ENCODE peak calls at places on chromosomes 6 and 20, in ten cellular contexts. Y is H1, P is psoas muscle, X is transverse colon, J is pancreas, Q is OCI-LY7, W is HepG2, N is ovary, F is heart right ventricle, M is neural progenitor cell. V is an unnamed sample. For H3K36me3, the result is how much of the 10 kb centered on the place peaks cover.

GRCh38 chr20:11921326-11921725 is 3.6 kb downstream of the BTBD3 start:
- DNase-seq in Y (no peak), P (no peak), X (no peak), J (no peak), Q (no peak), W (no peak), N (no peak), F (no peak), M (no peak), V (no peak)

GRCh38 chr6:52588087-52588709 is 11.3 kb upstream of the TRAM2 start:
- DNase-seq in Y (no peak), P (no peak), X (no peak), J (no peak), Q (no peak), W (no peak), N (no peak), F (no peak), M (no peak), V (no peak)

GRCh38 chr20:4070323-4071176 is 55.2 kb upstream of the RNF24 start:
- DNase-seq in Y (no peak), P (no peak), X (no peak), J (no peak), Q (no peak), W (no peak), N (no peak), F (no peak), M (no peak), V (no peak)

GRCh38 chr6:138485005-138485545 is 14.2 kb downstream of the NHSL1 start:
- DNase-seq in Y (no peak), P (no peak), X (no peak), J (no peak), Q (no peak), W (no peak), N (no peak), F (no peak), M (peak), V (no peak)

GRCh38 chr20:3760980-3761379 is 6.6 kb downstream of the ADISSP start:
- DNase-seq in Y (no peak), P (no peak), X (no peak), J (no peak), Q (peak), W (no peak), N (no peak), F (no peak), M (peak), V (no peak)

GRCh38 chr20:47876348-47877056 is 91.2 kb upstream of the SULF2 start:
- DNase-seq in Y (no peak), P (no peak), X (no peak), J (no peak), Q (no peak), W (no peak), N (no peak), F (no peak), M (no peak), V (no peak)

GRCh38 chr6:75280131-75280855 is 4.3 kb downstream of the TMEM30A start:
- DNase-seq in Y (no peak), P (no peak), X (no peak), J (no peak), Q (no peak), W (no peak), N (no peak), F (no peak), M (no peak), V (no peak)

GRCh38 chr6:110542311-110543024 is 66.1 kb upstream of the SLC22A16 start:
- DNase-seq in Y (no peak), P (no peak), X (no peak), J (no peak), Q (no peak), W (no peak), N (no peak), F (peak), M (no peak), V (no peak)

GRCh38 chr6:105748737-105749161 is 337.4 kb upstream of the PRDM1 start:
- DNase-seq in Y (no peak), P (no peak), X (no peak), J (no peak), Q (no peak), W (no peak), N (no peak), F (no peak), M (no peak), V (no peak)

GRCh38 chr20:4581838-4582237 is 139.9 kb upstream of the PRND start:
- DNase-seq in Y (no peak), P (no peak), X (no peak), J (no peak), Q (no peak), W (no peak), N (no peak), F (no peak), M (no peak), V (no peak)

GRCh38 chr6:156283091-156283490 is 494.1 kb upstream of the ARID1B start:
- DNase-seq in Y (no peak), P (no peak), X (no peak), J (no peak), Q (peak), W (no peak), N (no peak), F (no peak), M (no peak), V (no peak)

GRCh38 chr6:159761135-159761872 is 541 bp upstream of the ACAT2 start:
- DNase-seq in Y (no peak), P (peak), X (peak), J (no peak), Q (peak), W (peak), N (peak), F (peak), M (peak), V (peak)

GRCh38 chr20:56368351-56369134 is 9.8 kb downstream of the FAM210B start:
- DNase-seq in Y (no peak), P (no peak), X (no peak), J (no peak), Q (no peak), W (no peak), N (no peak), F (no peak), M (no peak), V (no peak)

GRCh38 chr6:72524011-72524645 is 97.7 kb upstream of the KCNQ5 start:
- DNase-seq in Y (no peak), P (no peak), X (no peak), J (no peak), Q (no peak), W (no peak), N (no peak), F (no peak), M (no peak), V (no peak)

GRCh38 chr6:33980176-33980805 is 165.6 kb downstream of the GRM4 start:
- DNase-seq in Y (no peak), P (no peak), X (no peak), J (no peak), Q (no peak), W (no peak), N (no peak), F (no peak), M (no peak), V (no peak)

GRCh38 chr6:113308266-113308665 is 548.9 kb upstream of the MARCKS start:
- DNase-seq in Y (no peak), P (no peak), X (no peak), J (no peak), Q (no peak), W (no peak), N (no peak), F (no peak), M (no peak), V (no peak)
- TF ChIP-seq CTCF in Y (no peak), P (no peak), X (no peak), J (no peak), Q (no peak), W (no peak), N (no peak), F (no peak), M (no peak), V (no peak)

GRCh38 chr6:1604347-1604990 is 5.2 kb upstream of the FOXC1 start:
- DNase-seq in Y (no peak), P (peak), X (peak), J (peak), Q (peak), W (peak), N (peak), F (peak), M (peak), V (peak)

GRCh38 chr6:1604991-1605821 is 4.5 kb upstream of the FOXC1 start:
- DNase-seq in Y (no peak), P (peak), X (no peak), J (no peak), Q (no peak), W (no peak), N (no peak), F (peak), M (peak), V (no peak)

GRCh38 chr6:1601616-1602355 is 7.9 kb upstream of the FOXC1 start:
- DNase-seq in Y (no peak), P (peak), X (no peak), J (no peak), Q (no peak), W (no peak), N (no peak), F (no peak), M (no peak), V (no peak)

GRCh38 chr6:1602356-1602713 is 7.4 kb upstream of the FOXC1 start:
- DNase-seq in Y (no peak), P (peak), X (no peak), J (no peak), Q (no peak), W (no peak), N (no peak), F (no peak), M (no peak), V (no peak)

DNA sequence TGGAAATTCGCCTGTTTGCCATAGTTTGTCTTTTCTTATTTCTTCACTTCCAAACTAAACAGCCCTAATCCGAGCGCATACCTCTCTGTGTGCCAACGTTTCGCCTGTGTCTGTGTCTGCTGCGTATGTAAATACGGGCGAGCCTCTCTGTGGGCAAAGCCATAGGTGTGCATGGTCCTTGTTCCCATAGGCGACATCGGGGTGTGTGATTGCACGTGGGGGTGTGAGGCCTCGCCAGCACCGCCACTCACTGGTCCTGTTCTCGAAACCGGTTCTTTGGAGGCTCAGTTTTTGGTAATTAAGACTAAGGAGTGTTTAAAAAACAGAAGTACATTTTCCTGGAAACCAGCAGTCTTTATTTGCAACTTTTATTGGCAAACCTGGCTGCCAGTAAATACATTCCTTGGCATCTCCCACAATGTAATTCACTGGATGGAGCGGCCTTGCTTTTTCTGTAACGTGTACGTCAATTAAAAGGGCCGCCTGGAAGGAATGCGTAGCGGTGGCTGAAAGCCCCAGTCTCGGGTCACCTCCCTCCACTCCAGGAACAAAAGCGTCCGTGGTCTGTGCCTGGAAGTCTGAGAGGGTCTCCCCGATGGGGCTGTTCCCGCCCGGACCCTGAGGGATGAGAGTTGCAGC is 5.9 kb upstream of the FOXC1 start:
- DNase-seq in Y (no peak), P (no peak), X (no peak), J (no peak), Q (no peak), W (peak), N (no peak), F (no peak), M (peak), V (no peak)
- H3K4me3 ChIP-seq in Y (peak), P (peak), X (peak), J (peak), Q (no peak), W (peak), N (no peak), F (peak), M (peak), V (no peak)

GRCh38 chr6:56463443-56463842 is 179.2 kb downstream of the DST start:
- DNase-seq in Y (no peak), P (no peak), X (no peak), J (no peak), Q (no peak), W (no peak), N (no peak), F (no peak), M (no peak), V (no peak)
- H3K36me3 ChIP-seq in Y (under half), P (half or more), X (under half), J (under half), Q (under half), W (half or more), N (under half), F (half or more), M (under half), V (under half)

GRCh38 chr6:50145125-50145524 is 95.4 kb upstream of the DEFB112 start:
- DNase-seq in Y (no peak), P (no peak), X (no peak), J (no peak), Q (peak), W (peak), N (no peak), F (no peak), M (peak), V (no peak)
- TF ChIP-seq CTCF in Y (no peak), P (no peak), X (no peak), J (no peak), Q (peak), W (peak), N (no peak), F (no peak), M (peak), V (peak)

DNA sequence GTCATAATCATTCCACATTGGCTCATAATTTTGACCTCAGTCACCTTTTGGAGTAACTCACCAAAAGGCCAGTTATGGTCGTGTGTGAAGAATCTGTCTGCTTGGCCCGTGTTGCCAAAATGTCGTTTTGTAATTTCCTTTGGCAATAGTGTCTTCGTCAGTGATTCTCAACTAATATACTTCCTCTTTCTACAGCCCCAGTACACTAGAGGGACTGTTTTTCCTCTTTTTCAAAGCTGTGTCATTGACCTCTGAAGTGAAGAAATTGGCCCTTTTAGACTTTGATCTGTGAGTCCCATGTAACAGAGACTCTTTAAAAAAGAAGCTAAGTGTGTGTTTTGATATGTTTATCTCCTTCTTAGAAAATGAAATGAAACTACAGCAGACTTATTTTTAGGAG is 5.2 kb downstream of the FOXO3 start:
- DNase-seq in Y (no peak), P (no peak), X (peak), J (no peak), Q (peak), W (peak), N (peak), F (no peak), M (no peak), V (peak)
- H3K4me3 ChIP-seq in Y (no peak), P (peak), X (no peak), J (no peak), Q (peak), W (peak), N (no peak), F (no peak), M (no peak), V (peak)

GRCh38 chr6:126447367-126447766 is 107.5 kb downstream of the CENPW start:
- DNase-seq in Y (no peak), P (no peak), X (no peak), J (no peak), Q (no peak), W (no peak), N (no peak), F (no peak), M (no peak), V (no peak)
- H3K36me3 ChIP-seq in Y (under half), P (under half), X (under half), J (under half), Q (under half), W (under half), N (under half), F (under half), M (under half), V (under half)

GRCh38 chr20:33940701-33941100 is 53.0 kb upstream of the RALY start:
- DNase-seq in Y (no peak), P (no peak), X (no peak), J (no peak), Q (no peak), W (no peak), N (no peak), F (no peak), M (no peak), V (no peak)

GRCh38 chr20:33933469-33933909 is 60.2 kb upstream of the RALY start:
- DNase-seq in Y (peak), P (peak), X (peak), J (peak), Q (peak), W (peak), N (peak), F (peak), M (peak), V (peak)

GRCh38 chr20:33936651-33937050 is 57.1 kb upstream of the RALY start:
- DNase-seq in Y (no peak), P (no peak), X (no peak), J (no peak), Q (no peak), W (no peak), N (no peak), F (no peak), M (no peak), V (no peak)
- TF ChIP-seq CTCF in Y (no peak), P (no peak), X (no peak), J (no peak), Q (no peak), W (no peak), N (no peak), F (no peak), M (no peak), V (no peak)